ENCODE peak calls at places on chromosomes 3 and 15, in four cellular contexts. I, O, P and T are unnamed samples.

GRCh38 chr3:17588422-17588821 is 154.0 kb downstream of the TBC1D5 start:
- DNase-seq in P (no peak), O (no peak), I (no peak), T (no peak)

GRCh38 chr3:114675104-114675503 is 381.3 kb downstream of the TIGIT start:
- DNase-seq in O (no peak), P (no peak), I (no peak), T (no peak)

GRCh38 chr3:128619146-128619890 is 31.3 kb downstream of the RPN1 start:
- DNase-seq in I (no peak), O (no peak), P (no peak), T (peak; percentile 82)

GRCh38 chr3:153621988-153622387 is 460.0 kb downstream of the RAP2B start:
- DNase-seq in I (peak; percentile 34), P (no peak), O (no peak), T (no peak)

GRCh38 chr3:69530554-69530953 is 144.7 kb upstream of the FRMD4B start:
- DNase-seq in P (no peak), I (no peak), O (no peak), T (no peak)

GRCh38 chr3:185781759-185782158 is 43.1 kb downstream of the IGF2BP2 start:
- DNase-seq in P (no peak), O (no peak), I (no peak), T (no peak)

GRCh38 chr3:81395739-81396138 is 365.7 kb downstream of the GBE1 start:
- DNase-seq in P (peak; percentile 39), I (no peak), O (peak; percentile 1), T (no peak)

GRCh38 chr3:170697803-170698350 is 112.0 kb upstream of the SLC7A14 start:
- DNase-seq in I (no peak), O (no peak), P (no peak), T (no peak)

GRCh38 chr3:45677045-45677436 is 12.2 kb upstream of the SACM1L start:
- DNase-seq in I (no peak), P (no peak), O (peak; percentile 40), T (peak; percentile 65)

GRCh38 chr3:118544458-118544857 is 490.2 kb downstream of the IGSF11 start:
- DNase-seq in I (no peak), P (no peak), O (no peak), T (no peak)

GRCh38 chr3:196996454-196997265 is 28.0 kb upstream of the PIGZ start:
- DNase-seq in P (no peak), O (no peak), I (no peak), T (no peak)

GRCh38 chr15:37028609-37029287 is 71.6 kb downstream of the MEIS2 start:
- DNase-seq in I (no peak), P (no peak), O (no peak), T (no peak)

GRCh38 chr3:155554777-155555445 is 190.0 kb downstream of the PLCH1 start:
- DNase-seq in O (peak; percentile 67), P (no peak), I (peak; percentile 39), T (peak; percentile 86)

GRCh38 chr15:82158811-82159210 is 103.7 kb downstream of the EFL1 start:
- DNase-seq in O (no peak), I (no peak), P (peak; percentile 22), T (no peak)

GRCh38 chr3:25817107-25817506 is 27.2 kb downstream of the OXSM start:
- DNase-seq in P (no peak), I (no peak), O (no peak), T (no peak)

GRCh38 chr3:157128771-157129671 is 30.9 kb downstream of the CCNL1 start:
- DNase-seq in P (no peak), I (no peak), O (peak; percentile 40), T (no peak)

GRCh38 chr15:66830358-66830757 is 128.3 kb downstream of the SMAD6 start:
- DNase-seq in P (no peak), O (no peak), I (no peak), T (no peak)

GRCh38 chr15:24956131-24956838 is 1.5 kb downstream of the SNRPN start:
- DNase-seq in I (peak; percentile 57), P (peak; percentile 79), O (peak; percentile 59), T (peak; percentile 61)

GRCh38 chr3:111331306-111331705 is 210.7 kb upstream of the CD96 start:
- DNase-seq in O (no peak), I (no peak), P (no peak), T (no peak)

GRCh38 chr3:186193534-186194450 is 84.9 kb upstream of the ETV5 start:
- DNase-seq in P (peak; percentile 24), O (no peak), I (no peak), T (no peak)

GRCh38 chr3:140430494-140430893 is 247.4 kb upstream of the TRIM42 start:
- DNase-seq in O (no peak), P (no peak), I (no peak), T (no peak)

GRCh38 chr3:96657710-96658109 is 156.7 kb upstream of the EPHA6 start:
- DNase-seq in P (no peak), O (no peak), I (no peak), T (no peak)

GRCh38 chr15:92077353-92078080 is 224.0 kb downstream of the SLCO3A1 start:
- DNase-seq in I (no peak), P (peak; percentile 74), O (peak; percentile 44), T (peak; percentile 78)

GRCh38 chr3:151145713-151146070 is 57.3 kb downstream of the GPR171 start:
- DNase-seq in O (no peak), P (no peak), I (no peak), T (no peak)

GRCh38 chr15:56629133-56629532 is 104.2 kb downstream of the ZNF280D start:
- DNase-seq in P (no peak), O (no peak), I (no peak), T (no peak)

GRCh38 chr3:113747719-113748046 is 848 bp downstream of the ATP6V1A start:
- DNase-seq in P (no peak), O (peak; percentile 9), I (peak; percentile 30), T (no peak)

GRCh38 chr15:64583519-64583918 is 123.1 kb downstream of the ZNF609 start:
- DNase-seq in P (no peak), O (no peak), I (no peak), T (no peak)

GRCh38 chr15:40241305-40242215 is 2.7 kb downstream of the PAK6 start:
- DNase-seq in I (no peak), O (no peak), P (no peak), T (no peak)

GRCh38 chr3:172202797-172203196 is 163.4 kb downstream of the FNDC3B start:
- DNase-seq in O (no peak), I (no peak), P (no peak), T (no peak)
- H3K27ac ChIP-seq in O (peak overlapping the region; percentile 71), I (no peak overlapping the region), P (peak overlapping the region; percentile 1), T (no peak overlapping the region)

DNA sequence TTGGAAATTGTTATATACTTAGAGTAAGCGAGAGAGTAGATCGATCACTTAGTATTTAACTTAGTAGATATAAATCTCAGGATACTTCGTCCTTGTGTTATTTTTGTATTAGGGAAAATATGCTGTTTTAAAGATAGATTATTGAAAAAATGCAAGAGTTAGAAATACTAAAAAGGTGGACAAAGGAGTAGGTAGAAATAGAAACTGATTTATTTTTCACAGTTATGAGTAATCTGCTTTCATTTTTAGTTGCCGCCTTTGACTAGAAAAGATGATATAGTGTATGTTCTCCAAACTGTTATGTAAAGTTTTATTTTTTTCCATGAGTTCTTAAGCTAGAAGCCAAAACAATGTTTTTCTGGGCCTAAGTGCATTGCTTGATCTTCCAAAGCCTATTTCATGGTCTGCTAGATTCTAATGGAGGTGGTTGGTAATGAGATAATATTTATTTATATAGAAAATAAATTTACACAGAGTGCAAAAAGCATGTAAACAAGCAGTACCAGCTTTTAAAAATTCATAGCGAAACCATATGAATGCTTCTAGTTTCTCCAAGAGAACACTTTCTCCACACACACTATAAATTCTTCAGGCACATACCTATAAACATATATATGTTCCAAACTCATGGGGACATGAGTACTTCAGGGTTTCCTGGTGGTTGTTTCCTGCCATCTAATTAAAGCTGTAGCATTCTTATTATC is 61.1 kb downstream of the DIPK2A start:
- DNase-seq in I (peak; percentile 21), O (no peak), P (no peak), T (no peak)
- TF ChIP-seq GABPA in I (no peak), O (no peak), P (no peak), T (no peak)

GRCh38 chr15:52318729-52319500 is 23.3 kb upstream of the MYO5C start:
- DNase-seq in O (no peak), I (no peak), P (no peak), T (no peak)
- H3K27ac ChIP-seq in O (no peak overlapping the region), I (no peak overlapping the region), P (no peak overlapping the region), T (no peak overlapping the region)

GRCh38 chr3:169390310-169390731 is 273.2 kb downstream of the MECOM start:
- DNase-seq in P (no peak), O (no peak), I (peak; percentile 1), T (no peak)

GRCh38 chr3:169390741-169391300 is 272.7 kb downstream of the MECOM start:
- DNase-seq in O (no peak), I (no peak), P (no peak), T (no peak)

GRCh38 chr3:169389925-169390253 is 273.6 kb downstream of the MECOM start:
- DNase-seq in O (no peak), P (no peak), I (no peak), T (no peak)

GRCh38 chr3:169389211-169389924 is 274.1 kb downstream of the MECOM start:
- DNase-seq in I (no peak), P (no peak), O (peak; percentile 21), T (no peak)

GRCh38 chr3:169387751-169388696 is 275.5 kb downstream of the MECOM start:
- DNase-seq in O (peak; percentile 20), P (no peak), I (no peak), T (peak; percentile 2)
- TF ChIP-seq GABPA in O (no peak), P (no peak), I (no peak), T (no peak)

GRCh38 chr3:136146981-136147729 is 49.0 kb downstream of the MSL2 start:
- DNase-seq in O (peak; percentile 18), I (no peak), P (no peak), T (no peak)

GRCh38 chr3:136142592-136142991 is 53.5 kb downstream of the MSL2 start:
- DNase-seq in P (no peak), I (no peak), O (peak; percentile 43), T (no peak)

GRCh38 chr3:136141891-136142290 is 54.2 kb downstream of the MSL2 start:
- DNase-seq in P (no peak), O (no peak), I (no peak), T (no peak)

GRCh38 chr3:136141296-136141785 is 54.8 kb downstream of the MSL2 start:
- DNase-seq in I (no peak), P (no peak), O (no peak), T (no peak)
- H3K27ac ChIP-seq in I (no peak overlapping the region), P (peak overlapping the region; percentile 82), O (no peak overlapping the region), T (no peak overlapping the region)

DNA sequence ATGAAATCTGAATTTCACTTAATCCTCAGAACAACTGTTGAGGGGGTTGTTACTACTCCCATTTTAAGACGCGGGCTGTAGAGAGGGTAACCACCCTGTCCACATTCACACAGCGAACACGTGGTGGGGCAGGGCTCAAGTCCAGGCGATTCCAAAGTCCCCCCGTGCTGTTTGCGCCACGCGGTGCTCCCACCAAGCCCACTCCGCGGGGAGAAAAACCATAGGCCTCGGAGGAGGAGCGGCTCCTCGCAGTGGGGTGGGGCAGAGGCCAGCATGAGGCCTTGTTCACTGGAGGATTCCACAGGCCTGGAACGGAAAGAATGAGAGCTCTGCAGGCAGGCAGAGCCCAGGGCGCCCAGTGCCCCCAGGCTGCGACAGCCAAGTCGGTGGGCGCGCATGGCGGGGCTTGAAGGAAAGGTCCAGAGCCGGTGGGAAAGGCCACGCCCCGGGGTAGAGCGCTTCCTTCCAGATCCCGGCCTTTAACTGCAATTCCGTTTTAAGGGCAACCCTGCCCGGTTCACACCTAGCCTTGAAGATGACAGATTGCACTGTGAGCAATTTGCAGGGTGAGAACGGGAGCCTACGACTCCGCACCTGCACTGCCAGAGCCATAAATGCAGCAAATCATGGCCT is 161.8 kb upstream of the TBL1XR1 start:
- DNase-seq in I (no peak), O (no peak), P (peak; percentile 47), T (no peak)
- TF ChIP-seq GABPA in I (no peak), O (peak; percentile 6), P (no peak), T (no peak)

GRCh38 chr3:14826069-14826468 is 7.3 kb downstream of the FGD5 start:
- DNase-seq in I (no peak), O (no peak), P (no peak), T (no peak)
- H3K27ac ChIP-seq in I (no peak overlapping the region), O (no peak overlapping the region), P (no peak overlapping the region), T (no peak overlapping the region)